ENCODE peak calls at places on chromosomes 3 and 15, in eight cellular contexts. Q is NCI-H1092 treated with DMSO at 0.1 percent for 48 hours, U is B cell, K is nucleus accumbens, H is T-helper 9 cell, T is left colon, G is ELF-1, P is HuH-7. S is an unnamed sample.
A peak's percentile ranks its signal among the peaks of the same experiment; 100 is the strongest.

GRCh38 chr15:66109826-66110225 is 143.7 kb downstream of the MEGF11 start:
- DNase-seq in Q (no peak), U (no peak), K (no peak), H (no peak), T (no peak), G (no peak), P (no peak), S (no peak)

GRCh38 chr3:150697646-150698045 is 6.1 kb downstream of the ERICH6 start:
- DNase-seq in Q (no peak), U (no peak), K (no peak), H (no peak), T (no peak), G (no peak), P (no peak), S (no peak)

GRCh38 chr3:53941174-53941573 is 49.5 kb upstream of the SELENOK start:
- DNase-seq in Q (no peak), U (no peak), K (no peak), H (no peak), T (no peak), G (no peak), P (no peak), S (no peak)

GRCh38 chr3:58683001-58683845 is 16.6 kb upstream of the FAM3D start:
- DNase-seq in Q (no peak), U (no peak), K (no peak), H (no peak), T (no peak), G (no peak), P (no peak), S (peak; percentile 23)

GRCh38 chr3:64341355-64341754 is 116.1 kb upstream of the PRICKLE2 start:
- DNase-seq in Q (no peak), U (no peak), K (no peak), H (no peak), T (no peak), G (no peak), P (no peak), S (no peak)

GRCh38 chr15:29522373-29523276 is 253.0 kb upstream of the NSMCE3 start:
- DNase-seq in Q (no peak), U (no peak), K (no peak), H (no peak), T (peak; percentile 18), G (peak; percentile 71), P (no peak), S (no peak)

GRCh38 chr15:99565031-99565280 is 828 bp upstream of the MEF2A start:
- DNase-seq in Q (peak; percentile 19), U (no peak), K (no peak), H (no peak), T (peak; percentile 83), G (peak; percentile 53), P (no peak), S (no peak)

GRCh38 chr3:64799606-64800005 is 111.8 kb upstream of the ADAMTS9 start:
- DNase-seq in Q (no peak), U (no peak), K (no peak), H (no peak), T (peak; percentile 9), G (no peak), P (no peak), S (no peak)

GRCh38 chr3:110881069-110881468 is 190.5 kb upstream of the NECTIN3 start:
- DNase-seq in Q (peak; percentile 4), U (no peak), K (peak; percentile 5), H (no peak), T (peak; percentile 55), G (no peak), P (peak; percentile 55), S (peak; percentile 9)

GRCh38 chr3:112671930-112672715 is 31.2 kb upstream of the CCDC80 start:
- DNase-seq in Q (no peak), U (no peak), K (no peak), H (no peak), T (no peak), G (no peak), P (no peak), S (no peak)

GRCh38 chr3:65831733-65832425 is 206.8 kb downstream of the MAGI1 start:
- DNase-seq in Q (no peak), U (no peak), K (no peak), H (no peak), T (no peak), G (no peak), P (no peak), S (no peak)

GRCh38 chr3:27559381-27559780 is 75.2 kb upstream of the SLC4A7 start:
- DNase-seq in Q (no peak), U (no peak), K (no peak), H (no peak), T (no peak), G (no peak), P (no peak), S (no peak)

GRCh38 chr3:150736316-150736719 is 26.7 kb downstream of the SIAH2 start:
- DNase-seq in Q (no peak), U (no peak), K (no peak), H (no peak), T (no peak), G (peak; percentile 87), P (no peak), S (no peak)

GRCh38 chr3:103083848-103084631 is 649.2 kb downstream of the ZPLD1 start:
- DNase-seq in Q (no peak), U (no peak), K (no peak), H (no peak), T (no peak), G (no peak), P (no peak), S (no peak)

GRCh38 chr3:182969277-182969676 is 11.1 kb downstream of the DCUN1D1 start:
- DNase-seq in Q (no peak), U (no peak), K (no peak), H (no peak), T (no peak), G (no peak), P (no peak), S (no peak)

GRCh38 chr3:188646592-188646991 is 492.6 kb downstream of the LPP start:
- DNase-seq in Q (peak; percentile 7), U (no peak), K (no peak), H (no peak), T (no peak), G (no peak), P (no peak), S (no peak)

GRCh38 chr15:83658406-83658805 is 4.5 kb downstream of the ADAMTSL3 start:
- DNase-seq in Q (no peak), U (no peak), K (no peak), H (no peak), T (no peak), G (no peak), P (no peak), S (no peak)

GRCh38 chr3:14410501-14411165 is 8.2 kb downstream of the SLC6A6 start:
- DNase-seq in Q (no peak), U (no peak), K (no peak), H (no peak), T (no peak), G (peak; percentile 55), P (no peak), S (no peak)

GRCh38 chr3:126982125-126982521 is 792 bp upstream of the PLXNA1 start:
- DNase-seq in Q (no peak), U (peak; percentile 84), K (no peak), H (peak; percentile 60), T (peak; percentile 41), G (no peak), P (no peak), S (peak; percentile 84)